ENCODE peak calls at places on chromosomes 11 and 22, in seven cellular contexts. N is T-helper 9 cell, M is C1 segment of cervical spinal cord, E is ecto neural progenitor cell, D is EH, P is nephron progenitor cell, A is suprapubic skin. T is an unnamed sample.

GRCh38 chr22:20156611-20157415 is 6.0 kb upstream of the CCDC188 start:
- DNase-seq in P (peak; percentile 97), D (peak; percentile 71), A (peak; percentile 93), M (peak; percentile 78), E (peak; percentile 92), N (peak; percentile 92), T (peak; percentile 77)

GRCh38 chr11:121482231-121483129 is 29.7 kb upstream of the SORL1-AS1 start:
- DNase-seq in D (no peak), N (peak; percentile 45), A (no peak), P (no peak), E (peak; percentile 20), M (peak; percentile 40), T (no peak)

GRCh38 chr11:3942160-3942955 is 86.9 kb downstream of the STIM1 start:
- DNase-seq in A (no peak), N (no peak), E (no peak), D (no peak), P (no peak), M (no peak), T (no peak)

GRCh38 chr11:43687120-43687791 is 6.7 kb downstream of the HSD17B12 start:
- DNase-seq in N (no peak), P (no peak), A (no peak), M (no peak), E (no peak), D (peak; percentile 49), T (peak; percentile 52)

GRCh38 chr11:70481625-70482528 is 83.5 kb downstream of the CTTN start:
- DNase-seq in A (no peak), E (no peak), M (no peak), P (no peak), D (peak; percentile 38), N (no peak), T (peak; percentile 12)

GRCh38 chr22:44243761-44244160 is 63.0 kb downstream of the PARVG start:
- DNase-seq in E (no peak), P (no peak), N (no peak), D (no peak), A (no peak), M (no peak), T (no peak)

GRCh38 chr11:72242141-72242540 is 1.8 kb downstream of the PHOX2A start:
- DNase-seq in P (no peak), E (no peak), A (no peak), N (no peak), D (no peak), M (no peak), T (no peak)

GRCh38 chr11:104946907-104947306 is 21.5 kb downstream of the CASP4 start:
- DNase-seq in E (no peak), P (no peak), N (no peak), A (no peak), M (no peak), D (peak; percentile 65), T (peak; percentile 66)

GRCh38 chr11:29452131-29452530 is 564.7 kb downstream of the KCNA4 start:
- DNase-seq in P (no peak), N (no peak), E (no peak), M (no peak), A (no peak), D (peak; percentile 20), T (no peak)

GRCh38 chr11:113311536-113311935 is 2.8 kb upstream of the TTC12 start:
- DNase-seq in M (no peak), D (peak; percentile 13), E (no peak), P (no peak), N (no peak), A (no peak), T (no peak)

GRCh38 chr11:48384670-48385069 is 18.4 kb upstream of the OR4C5 start:
- DNase-seq in M (no peak), P (no peak), N (no peak), D (no peak), E (no peak), A (no peak), T (no peak)

GRCh38 chr11:59197990-59198389 is 14.7 kb downstream of the MPEG1 start:
- DNase-seq in N (no peak), M (peak; percentile 50), A (no peak), P (no peak), E (no peak), D (peak; percentile 59), T (peak; percentile 69)

GRCh38 chr22:36385491-36386350 is 2.0 kb downstream of the MYH9 start:
- DNase-seq in P (no peak), D (peak; percentile 70), M (peak; percentile 43), N (peak; percentile 60), A (no peak), E (no peak), T (no peak)

GRCh38 chr22:19524170-19525115 is at the start of gene CLDN5:
- DNase-seq in P (peak; percentile 58), A (peak; percentile 72), N (no peak), D (peak; percentile 43), M (no peak), E (peak; percentile 75), T (peak; percentile 24)

GRCh38 chr11:113774174-113774503 is 647 bp upstream of the ZW10 start:
- DNase-seq in D (no peak), N (no peak), M (no peak), E (no peak), P (no peak), A (no peak), T (no peak)

GRCh38 chr22:42490244-42490832 is 29.3 kb downstream of the RRP7A start:
- DNase-seq in M (no peak), E (no peak), D (no peak), N (no peak), P (no peak), A (no peak), T (no peak)

GRCh38 chr11:128424867-128425285 is 162.5 kb downstream of the ETS1 start:
- DNase-seq in M (no peak), N (no peak), P (peak; percentile 30), A (no peak), D (no peak), E (no peak), T (peak; percentile 41)

GRCh38 chr22:45608763-45609180 is 62.9 kb upstream of the ATXN10 start:
- DNase-seq in M (no peak), N (no peak), D (peak; percentile 93), P (no peak), E (no peak), A (no peak), T (peak; percentile 40)

GRCh38 chr22:49936018-49936972 is 17.9 kb downstream of the CRELD2 start:
- DNase-seq in A (peak; percentile 95), N (peak; percentile 91), P (peak; percentile 62), D (peak; percentile 83), E (no peak), M (peak; percentile 65), T (peak; percentile 91)